ENCODE peak calls at places on chromosomes 12 and 14, in five cellular contexts. One of them, this sample, is unnamed. For H3K36me3 and H3K4me1, the result is how much of the 10 kb centered on the place peaks cover.

GRCh38 chr14:72291908-72292688 is 359.9 kb downstream of the RGS6 start:
- DNase-seq in stomach: no peak
- DNase-seq in esophagus muscularis mucosa: peak
- DNase-seq in adrenal gland: peak
- DNase-seq in body of pancreas: peak
- DNase-seq in this sample: no peak

GRCh38 chr14:69291396-69291795 is 31.4 kb downstream of the GALNT16 start:
- DNase-seq in stomach: no peak
- DNase-seq in esophagus muscularis mucosa: no peak
- DNase-seq in adrenal gland: peak
- DNase-seq in body of pancreas: no peak
- DNase-seq in this sample: no peak

GRCh38 chr12:117912756-117913155 is 56.0 kb downstream of the KSR2 start:
- DNase-seq in stomach: no peak
- DNase-seq in esophagus muscularis mucosa: no peak
- DNase-seq in adrenal gland: peak
- DNase-seq in body of pancreas: no peak
- DNase-seq in this sample: no peak

GRCh38 chr12:86376052-86376451 is 119.9 kb upstream of the MGAT4C start:
- DNase-seq in stomach: no peak
- DNase-seq in esophagus muscularis mucosa: no peak
- DNase-seq in adrenal gland: no peak
- DNase-seq in body of pancreas: no peak
- DNase-seq in this sample: no peak

GRCh38 chr14:104084251-104085002 is 1.1 kb upstream of the ASPG start:
- DNase-seq in stomach: peak
- DNase-seq in esophagus muscularis mucosa: no peak
- DNase-seq in adrenal gland: no peak
- DNase-seq in body of pancreas: no peak
- DNase-seq in this sample: no peak

GRCh38 chr12:12191008-12191407 is 75.8 kb downstream of the LRP6 start:
- DNase-seq in stomach: no peak
- DNase-seq in esophagus muscularis mucosa: no peak
- DNase-seq in adrenal gland: no peak
- DNase-seq in body of pancreas: no peak
- DNase-seq in this sample: no peak

GRCh38 chr12:124779161-124780141 is 84.2 kb downstream of the SCARB1 start:
- DNase-seq in stomach: no peak
- DNase-seq in esophagus muscularis mucosa: no peak
- DNase-seq in adrenal gland: no peak
- DNase-seq in body of pancreas: no peak
- DNase-seq in this sample: no peak

GRCh38 chr14:63512861-63513260 is 30.3 kb downstream of the PPP2R5E start:
- DNase-seq in stomach: no peak
- DNase-seq in esophagus muscularis mucosa: no peak
- DNase-seq in adrenal gland: no peak
- DNase-seq in body of pancreas: no peak
- DNase-seq in this sample: no peak

GRCh38 chr14:21437063-21437901 is 18.6 kb downstream of the CHD8 start:
- DNase-seq in stomach: peak
- DNase-seq in esophagus muscularis mucosa: peak
- DNase-seq in adrenal gland: peak
- DNase-seq in body of pancreas: peak
- DNase-seq in this sample: peak
- TF ChIP-seq POLR2A in stomach: no peak
- TF ChIP-seq POLR2A in esophagus muscularis mucosa: no peak
- TF ChIP-seq POLR2A in adrenal gland: no peak
- TF ChIP-seq POLR2A in body of pancreas: peak
- TF ChIP-seq POLR2A in this sample: peak

GRCh38 chr14:90298230-90298629 is 33.5 kb downstream of the NRDE2 start:
- DNase-seq in stomach: no peak
- DNase-seq in esophagus muscularis mucosa: no peak
- DNase-seq in adrenal gland: no peak
- DNase-seq in body of pancreas: no peak
- DNase-seq in this sample: no peak
- H3K36me3 ChIP-seq in stomach: half or more
- H3K36me3 ChIP-seq in esophagus muscularis mucosa: under half
- H3K36me3 ChIP-seq in adrenal gland: under half
- H3K36me3 ChIP-seq in body of pancreas: under half
- H3K36me3 ChIP-seq in this sample: under half

DNA sequence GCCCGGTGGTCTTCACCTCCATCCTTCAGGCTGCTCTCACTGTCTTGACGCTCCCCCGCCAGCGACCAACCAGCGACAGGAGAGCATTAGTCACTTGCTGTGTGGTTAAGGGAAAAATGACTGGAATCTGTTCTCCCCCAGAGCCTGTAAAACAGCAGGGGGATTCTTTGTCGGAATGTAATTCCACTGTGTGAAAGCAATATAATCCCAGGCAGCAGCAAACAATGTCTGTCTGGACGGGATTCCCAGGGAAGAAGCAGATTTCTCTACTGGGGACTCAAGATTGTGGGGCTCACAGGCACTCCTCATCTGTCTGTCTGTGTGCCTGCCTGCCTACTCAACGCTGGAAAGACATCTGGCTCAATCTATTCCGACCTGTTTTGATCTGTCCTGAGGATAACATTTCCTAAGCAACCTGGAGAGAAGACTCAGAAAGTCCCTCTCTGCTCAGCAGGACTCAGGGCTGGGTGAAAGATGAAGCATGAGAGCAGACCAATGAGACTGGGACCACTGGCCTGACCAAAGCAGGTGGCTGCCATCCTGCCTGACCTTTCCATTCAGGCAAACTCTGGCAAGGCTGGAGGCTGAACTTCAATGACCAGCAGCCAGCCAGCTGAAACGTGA is 54.6 kb downstream of the NUAK1 start:
- DNase-seq in stomach: no peak
- DNase-seq in esophagus muscularis mucosa: no peak
- DNase-seq in adrenal gland: no peak
- DNase-seq in body of pancreas: no peak
- DNase-seq in this sample: no peak
- H3K4me1 ChIP-seq in stomach: under half
- H3K4me1 ChIP-seq in esophagus muscularis mucosa: half or more
- H3K4me1 ChIP-seq in adrenal gland: under half
- H3K4me1 ChIP-seq in body of pancreas: under half
- H3K4me1 ChIP-seq in this sample: under half

DNA sequence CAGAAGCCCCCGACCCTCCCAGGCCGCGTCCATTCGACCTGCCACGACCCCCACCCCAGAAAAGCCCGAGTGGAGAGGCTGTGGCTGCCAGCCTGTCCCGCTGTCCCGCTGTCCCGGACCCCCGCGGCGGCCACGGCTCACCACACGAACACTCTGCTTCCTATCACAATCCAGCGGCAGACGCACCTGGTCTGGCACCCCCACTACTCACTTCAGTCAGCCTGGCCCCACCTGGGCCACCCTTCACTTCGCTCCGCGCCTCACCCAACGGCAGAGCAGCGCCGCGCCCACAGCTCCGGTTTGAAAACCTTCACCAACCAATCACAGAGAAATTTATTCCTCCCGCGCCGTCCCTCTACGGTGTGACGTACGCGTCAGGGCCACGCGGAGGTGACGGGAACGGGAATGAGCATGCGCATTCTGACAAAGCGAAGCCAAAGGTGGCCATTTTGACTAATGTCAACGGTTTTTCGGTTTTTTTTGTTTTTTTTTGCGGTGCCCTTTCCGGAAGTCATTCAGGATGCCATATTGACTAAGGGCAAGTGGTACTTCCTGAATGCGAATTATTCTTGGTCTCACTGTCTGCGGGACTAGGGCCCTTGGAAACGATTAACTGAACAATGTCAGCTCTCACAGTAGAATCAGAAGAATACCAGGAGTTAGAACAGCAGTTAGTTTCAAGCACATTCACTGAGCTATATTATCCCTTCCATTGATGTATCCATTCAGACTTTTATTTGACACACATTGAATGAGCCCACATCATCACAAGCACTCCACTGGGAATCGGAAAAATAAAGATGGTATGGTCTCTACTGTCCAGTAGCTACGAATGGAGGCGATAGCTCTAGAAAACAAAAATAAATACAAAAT is at the start of gene RACGAP1:
- DNase-seq in stomach: peak
- DNase-seq in esophagus muscularis mucosa: peak
- DNase-seq in adrenal gland: peak
- DNase-seq in body of pancreas: peak
- DNase-seq in this sample: peak
- TF ChIP-seq POLR2A in stomach: no peak
- TF ChIP-seq POLR2A in esophagus muscularis mucosa: no peak
- TF ChIP-seq POLR2A in adrenal gland: no peak
- TF ChIP-seq POLR2A in body of pancreas: no peak
- TF ChIP-seq POLR2A in this sample: no peak

DNA sequence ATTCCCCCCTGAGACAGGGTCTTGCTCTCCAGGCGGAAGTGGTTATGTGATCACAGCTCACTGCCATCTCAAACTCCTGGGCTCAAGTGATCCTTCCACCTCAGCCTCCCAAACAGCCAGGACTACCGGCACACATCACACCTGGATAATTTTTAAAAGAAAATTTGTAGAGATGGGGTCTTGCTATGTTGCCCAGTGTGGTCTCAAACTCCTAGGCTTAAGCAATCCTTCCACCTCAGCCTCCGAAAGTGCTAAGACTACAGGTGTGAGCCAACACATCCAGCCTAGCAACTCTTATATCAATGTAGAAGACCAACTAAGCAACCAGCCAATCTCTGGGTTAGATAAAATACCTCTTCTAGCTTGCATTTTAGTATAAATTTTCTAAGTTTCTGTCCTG is 297.2 kb downstream of the MED13L start:
- DNase-seq in stomach: no peak
- DNase-seq in esophagus muscularis mucosa: no peak
- DNase-seq in adrenal gland: no peak
- DNase-seq in body of pancreas: no peak
- DNase-seq in this sample: no peak
- H3K36me3 ChIP-seq in stomach: half or more
- H3K36me3 ChIP-seq in esophagus muscularis mucosa: under half
- H3K36me3 ChIP-seq in adrenal gland: under half
- H3K36me3 ChIP-seq in body of pancreas: under half
- H3K36me3 ChIP-seq in this sample: under half

DNA sequence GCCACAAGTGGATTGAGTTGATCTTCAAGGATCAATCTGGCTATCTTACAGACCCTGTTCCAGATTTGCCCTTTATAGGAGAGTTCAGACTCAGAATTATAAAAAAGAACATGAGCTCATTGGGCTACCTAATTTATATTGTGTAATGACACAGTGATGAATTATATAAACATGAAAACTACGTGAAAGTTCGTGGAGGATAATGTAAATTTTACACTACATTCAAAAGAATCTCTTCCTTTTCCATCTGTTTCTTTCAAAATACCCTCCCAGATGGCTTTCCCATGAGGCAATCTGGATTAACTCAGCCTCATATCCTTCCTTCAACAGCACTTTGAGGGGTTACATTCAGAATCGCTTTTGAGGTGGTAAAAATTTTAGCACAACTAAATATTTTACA is 129.3 kb downstream of the HMGA2 start:
- DNase-seq in stomach: no peak
- DNase-seq in esophagus muscularis mucosa: no peak
- DNase-seq in adrenal gland: no peak
- DNase-seq in body of pancreas: no peak
- DNase-seq in this sample: no peak
- H3K4me1 ChIP-seq in stomach: under half
- H3K4me1 ChIP-seq in esophagus muscularis mucosa: under half
- H3K4me1 ChIP-seq in adrenal gland: under half
- H3K4me1 ChIP-seq in body of pancreas: under half
- H3K4me1 ChIP-seq in this sample: under half

GRCh38 chr14:106277503-106277902 is 751.1 kb downstream of the TMEM121 start:
- DNase-seq in stomach: peak
- DNase-seq in esophagus muscularis mucosa: no peak
- DNase-seq in adrenal gland: no peak
- DNase-seq in body of pancreas: no peak
- DNase-seq in this sample: no peak

GRCh38 chr14:106276326-106277267 is 750.2 kb downstream of the TMEM121 start:
- DNase-seq in stomach: no peak
- DNase-seq in esophagus muscularis mucosa: no peak
- DNase-seq in adrenal gland: no peak
- DNase-seq in body of pancreas: no peak
- DNase-seq in this sample: no peak
- TF ChIP-seq POLR2A in stomach: no peak
- TF ChIP-seq POLR2A in esophagus muscularis mucosa: no peak
- TF ChIP-seq POLR2A in adrenal gland: no peak
- TF ChIP-seq POLR2A in body of pancreas: no peak
- TF ChIP-seq POLR2A in this sample: no peak

DNA sequence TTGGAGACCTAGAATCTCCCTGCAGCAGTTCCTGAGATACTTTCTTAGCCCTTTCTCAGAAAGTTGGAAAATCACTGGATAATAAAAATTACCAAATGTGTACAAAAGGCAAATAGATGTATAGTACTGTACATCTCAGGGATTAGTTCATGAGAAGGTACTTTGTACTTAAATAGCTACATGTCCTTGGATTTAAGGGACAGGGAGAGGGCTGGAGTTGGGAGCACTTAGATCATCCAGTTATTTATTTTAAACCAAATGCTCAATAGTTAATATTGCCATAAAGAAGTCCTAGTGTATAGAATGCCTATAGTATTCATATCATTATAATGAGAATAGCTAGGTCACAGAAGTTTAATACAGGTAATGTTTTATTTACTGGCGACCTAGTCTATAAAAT is 13.4 kb downstream of the CDKN3 start:
- DNase-seq in stomach: no peak
- DNase-seq in esophagus muscularis mucosa: no peak
- DNase-seq in adrenal gland: no peak
- DNase-seq in body of pancreas: no peak
- DNase-seq in this sample: no peak
- H3K36me3 ChIP-seq in stomach: under half
- H3K36me3 ChIP-seq in esophagus muscularis mucosa: under half
- H3K36me3 ChIP-seq in adrenal gland: under half
- H3K36me3 ChIP-seq in body of pancreas: under half
- H3K36me3 ChIP-seq in this sample: under half

This sample was measured in right lobe of liver.